ENCODE peak calls at places on chromosomes 7 and 10, in six cellular contexts. T is KBM-7, N is GM23248, L is AG09319, G is HFF-Myc, K is H9. A is an unnamed sample.

GRCh38 chr7:87456247-87456646 is 19.2 kb downstream of the ABCB4 start:
- DNase-seq in T (no peak), N (no peak), L (no peak), G (no peak), K (no peak), A (peak)

GRCh38 chr7:50145801-50146338 is 52.8 kb upstream of the ZPBP start:
- DNase-seq in T (no peak), N (no peak), L (no peak), G (no peak), K (no peak), A (no peak)

GRCh38 chr7:131826960-131827359 is 270.5 kb upstream of the PODXL start:
- DNase-seq in T (no peak), N (peak), L (no peak), G (no peak), K (peak), A (peak)

GRCh38 chr10:79038841-79039201 is 29.9 kb upstream of the ZMIZ1 start:
- DNase-seq in T (no peak), N (no peak), L (no peak), G (peak), K (peak), A (peak)

GRCh38 chr10:109405338-109405737 is 518.0 kb downstream of the XPNPEP1 start:
- DNase-seq in T (no peak), N (no peak), L (no peak), G (no peak), K (no peak), A (no peak)

GRCh38 chr7:35754741-35755140 is 46.1 kb upstream of the SEPTIN7 start:
- DNase-seq in T (no peak), N (peak), L (no peak), G (no peak), K (no peak), A (peak)

GRCh38 chr10:93218386-93218785 is 144.7 kb downstream of the CYP26A1 start:
- DNase-seq in T (no peak), N (no peak), L (no peak), G (no peak), K (no peak), A (no peak)

GRCh38 chr10:6601224-6601805 is 21.2 kb upstream of the PRKCQ start:
- DNase-seq in T (no peak), N (no peak), L (no peak), G (no peak), K (no peak), A (no peak)

GRCh38 chr7:103141753-103142404 is 7.0 kb downstream of the NAPEPLD start:
- DNase-seq in T (no peak), N (no peak), L (no peak), G (no peak), K (no peak), A (no peak)

GRCh38 chr10:102673235-102673634 is 29.0 kb downstream of the TRIM8 start:
- DNase-seq in T (no peak), N (no peak), L (no peak), G (no peak), K (no peak), A (no peak)

GRCh38 chr10:116371737-116372136 is 47.5 kb downstream of the CCDC172 start:
- DNase-seq in T (no peak), N (no peak), L (no peak), G (no peak), K (no peak), A (peak)

GRCh38 chr10:125967533-125967932 is 71.2 kb downstream of the FANK1 start:
- DNase-seq in T (no peak), N (no peak), L (no peak), G (no peak), K (no peak), A (no peak)

GRCh38 chr10:77949167-77949566 is 22.6 kb upstream of the DLG5 start:
- DNase-seq in T (peak), N (peak), L (no peak), G (no peak), K (peak), A (peak)

GRCh38 chr7:142557971-142558582 is 191.2 kb upstream of the PRSS1 start:
- DNase-seq in T (peak), N (peak), L (no peak), G (peak), K (peak), A (peak)

GRCh38 chr10:74596713-74597112 is 229.7 kb upstream of the KAT6B start:
- DNase-seq in T (no peak), N (no peak), L (no peak), G (no peak), K (no peak), A (no peak)

GRCh38 chr7:48887500-48887899 is 36.8 kb upstream of the CDC14C start:
- DNase-seq in T (no peak), N (peak), L (no peak), G (no peak), K (no peak), A (peak)

GRCh38 chr10:4546500-4546899 is 279.5 kb upstream of the AKR1E2 start:
- DNase-seq in T (no peak), N (peak), L (no peak), G (peak), K (no peak), A (no peak)

GRCh38 chr10:127547997-127548396 is 1.1 kb upstream of the NPS start:
- DNase-seq in T (no peak), N (no peak), L (no peak), G (no peak), K (no peak), A (no peak)

GRCh38 chr7:121019018-121019417 is 30.5 kb downstream of the CPED1 start:
- DNase-seq in T (no peak), N (peak), L (no peak), G (no peak), K (no peak), A (peak)

GRCh38 chr10:132458595-132459251 is 61.7 kb downstream of the PWWP2B start:
- DNase-seq in T (peak), N (peak), L (no peak), G (no peak), K (peak), A (no peak)

GRCh38 chr10:111297351-111297848 is 220.6 kb downstream of the ADRA2A start:
- DNase-seq in T (no peak), N (peak), L (no peak), G (no peak), K (no peak), A (peak)

GRCh38 chr7:128915841-128916642 is 5.5 kb upstream of the KCP start:
- DNase-seq in T (no peak), N (no peak), L (no peak), G (no peak), K (peak), A (no peak)

GRCh38 chr10:44194435-44194834 is 190.5 kb downstream of the CXCL12 start:
- DNase-seq in T (no peak), N (no peak), L (no peak), G (no peak), K (no peak), A (no peak)

GRCh38 chr7:155466142-155466813 is 8.3 kb downstream of the EN2 start:
- DNase-seq in T (no peak), N (no peak), L (no peak), G (no peak), K (no peak), A (peak)

GRCh38 chr10:97332586-97333350 is 1.8 kb downstream of the FRAT2 start:
- DNase-seq in T (peak), N (peak), L (peak), G (peak), K (peak), A (peak)

GRCh38 chr10:14698487-14699170 is 76.1 kb downstream of the FAM107B start:
- DNase-seq in T (no peak), N (peak), L (peak), G (peak), K (no peak), A (peak)

A was measured in mesendoderm.